ENCODE peak calls at places on chromosomes 6 and 20, in nine cellular contexts. A, P, N, C, H, K, D, W and E are unnamed samples.
A peak's percentile ranks its signal among the peaks of the same experiment; 100 is the strongest.

GRCh38 chr6:2797564-2798014 is 32.4 kb downstream of the WRNIP1 start:
- DNase-seq in A (no peak), N (no peak), C (no peak), W (peak; percentile 87), P (no peak), D (no peak), H (peak; percentile 83), K (no peak), E (no peak)

GRCh38 chr6:147161974-147162495 is 42.2 kb upstream of the STXBP5 start:
- DNase-seq in N (no peak), A (peak; percentile 77), W (no peak), D (no peak), C (peak; percentile 81), P (no peak), H (no peak), K (no peak), E (no peak)

GRCh38 chr6:27617700-27618689 is 145.1 kb upstream of the ZNF184 start:
- DNase-seq in A (peak; percentile 61), W (no peak), D (no peak), N (no peak), C (peak; percentile 70), P (no peak), K (no peak), H (no peak), E (no peak)

GRCh38 chr6:157106487-157106886 is 216.8 kb downstream of the TMEM242 start:
- DNase-seq in K (no peak), A (peak; percentile 72), P (no peak), D (no peak), N (no peak), C (no peak), H (no peak), W (no peak), E (no peak)

GRCh38 chr6:112007805-112008204 is 46.1 kb upstream of the CCN6 start:
- DNase-seq in H (no peak), N (no peak), P (peak; percentile 60), C (peak; percentile 42), D (no peak), K (no peak), A (peak; percentile 53), W (no peak), E (no peak)

GRCh38 chr20:4151991-4152695 is 136.8 kb upstream of the RNF24 start:
- DNase-seq in C (peak; percentile 37), P (peak; percentile 48), K (no peak), D (no peak), N (no peak), H (no peak), W (no peak), A (peak; percentile 88), E (no peak)

GRCh38 chr6:135832186-135832585 is 19.3 kb upstream of the PDE7B start:
- DNase-seq in C (no peak), K (no peak), N (no peak), D (no peak), P (no peak), W (no peak), A (no peak), H (no peak), E (no peak)

GRCh38 chr6:92826633-92827032 is 592.7 kb downstream of the EPHA7 start:
- DNase-seq in N (no peak), W (no peak), H (no peak), K (no peak), A (no peak), C (no peak), D (no peak), P (no peak), E (no peak)

GRCh38 chr6:35320031-35320410 is 22.3 kb upstream of the PPARD start:
- DNase-seq in A (no peak), P (no peak), H (no peak), K (no peak), D (no peak), C (no peak), N (peak; percentile 9), W (no peak), E (no peak)

GRCh38 chr6:35318845-35319220 is 21.2 kb downstream of the DEF6 start:
- DNase-seq in D (no peak), H (no peak), K (no peak), P (no peak), W (no peak), A (no peak), C (no peak), N (no peak), E (no peak)

GRCh38 chr6:35318200-35318844 is 20.7 kb downstream of the DEF6 start:
- DNase-seq in C (peak; percentile 84), A (peak; percentile 82), N (peak; percentile 99), D (no peak), P (peak; percentile 77), W (peak; percentile 78), H (peak; percentile 89), K (peak; percentile 80), E (no peak)

GRCh38 chr6:35319346-35320030 is 21.9 kb downstream of the DEF6 start:
- DNase-seq in A (no peak), D (no peak), C (no peak), N (peak; percentile 10), K (no peak), W (no peak), H (no peak), P (no peak), E (no peak)

DNA sequence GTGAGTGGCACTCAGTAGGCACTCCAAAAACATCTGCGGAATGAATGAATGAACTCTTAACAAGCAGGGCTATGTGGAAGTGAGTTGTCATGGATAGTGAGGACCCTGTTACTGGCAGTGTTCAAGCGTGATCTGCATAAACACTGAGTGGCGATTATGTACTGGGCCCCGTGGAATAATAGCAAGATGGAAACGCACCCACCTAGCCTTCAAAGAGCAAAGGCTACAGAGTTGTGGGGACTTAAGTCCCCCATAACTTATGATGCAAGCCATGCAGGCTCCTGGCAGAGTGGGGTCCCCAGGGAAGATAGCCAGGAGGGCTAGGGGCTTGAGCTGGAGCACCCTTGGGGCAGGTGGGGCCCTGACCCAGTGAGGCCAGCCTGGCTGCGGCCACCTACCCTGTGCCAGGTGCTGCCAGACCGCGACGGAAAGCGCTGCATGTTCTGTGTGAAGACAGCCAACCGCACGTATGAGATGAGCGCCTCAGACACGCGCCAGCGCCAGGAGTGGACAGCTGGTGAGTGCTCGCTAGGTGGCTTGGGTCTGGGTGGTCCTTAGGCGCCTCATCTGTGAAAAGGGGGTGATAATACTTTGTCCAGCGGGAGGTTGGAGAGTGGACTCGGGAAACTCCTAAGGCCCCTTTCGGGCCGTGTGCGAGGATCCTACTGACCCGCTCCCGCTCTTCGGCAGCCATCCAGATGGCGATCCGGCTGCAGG is 20.0 kb downstream of the DEF6 start:
- DNase-seq in K (no peak), C (no peak), D (no peak), A (no peak), N (no peak), W (no peak), H (peak; percentile 44), P (no peak), E (no peak)
- TF ChIP-seq CTCF in K (no peak), C (no peak), D (no peak), A (no peak), N (no peak), W (no peak), H (no peak), P (no peak), E (peak; percentile 9)

GRCh38 chr6:167759206-167759605 is 67.5 kb upstream of the AFDN start:
- DNase-seq in C (no peak), W (no peak), P (no peak), D (no peak), H (no peak), N (no peak), K (no peak), A (no peak), E (no peak)

GRCh38 chr6:167759912-167760311 is 66.8 kb upstream of the AFDN start:
- DNase-seq in D (no peak), A (no peak), C (no peak), W (no peak), H (no peak), K (no peak), P (no peak), N (no peak), E (no peak)

GRCh38 chr6:167761794-167762258 is 64.9 kb upstream of the AFDN start:
- DNase-seq in D (no peak), H (no peak), A (no peak), W (no peak), K (no peak), P (no peak), N (no peak), C (peak; percentile 16), E (no peak)

GRCh38 chr6:167762259-167762962 is 64.3 kb upstream of the AFDN start:
- DNase-seq in K (no peak), W (no peak), D (no peak), A (no peak), C (peak; percentile 55), P (no peak), H (peak; percentile 36), N (no peak), E (no peak)

DNA sequence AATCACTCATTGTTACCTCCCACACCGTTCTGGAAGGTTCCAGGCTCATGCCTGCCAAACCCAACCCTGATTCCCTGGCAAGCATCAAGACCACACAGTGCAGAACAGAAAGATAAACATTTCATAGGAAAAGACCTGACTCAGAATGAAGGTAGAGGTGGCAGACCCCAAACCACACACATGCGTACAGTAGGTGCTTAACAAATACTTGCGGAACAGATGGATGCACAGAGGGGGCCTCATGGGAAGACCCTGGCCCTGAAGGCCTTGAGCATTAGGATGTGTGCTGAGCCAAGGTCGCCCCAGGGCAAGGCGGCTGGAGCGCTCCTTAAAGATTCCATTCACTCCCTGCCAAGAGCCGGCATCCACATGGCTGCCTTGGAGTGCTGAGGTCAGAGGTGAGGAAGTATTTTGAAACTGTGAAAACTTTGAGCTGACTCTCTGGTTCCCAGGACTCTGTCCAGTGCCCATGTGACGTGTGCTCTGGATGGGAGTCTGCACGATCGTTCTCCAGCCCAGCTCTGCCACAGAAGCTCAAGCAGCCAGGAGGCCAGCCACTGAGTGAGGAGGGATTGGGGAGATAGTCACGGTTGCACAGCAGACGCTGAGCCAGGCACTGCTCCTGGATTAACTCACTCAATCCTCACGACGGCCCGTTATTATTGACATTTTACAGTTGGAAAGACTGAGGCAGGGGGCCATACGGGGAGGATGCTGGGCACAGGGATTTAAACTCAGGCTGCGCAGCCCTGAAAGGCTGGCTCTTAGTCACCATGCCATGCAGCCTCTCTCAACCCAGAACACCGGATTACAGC is 65.5 kb upstream of the AFDN start:
- DNase-seq in H (peak; percentile 36), N (no peak), W (peak; percentile 23), C (peak; percentile 98), P (peak; percentile 59), K (peak; percentile 53), D (peak; percentile 67), A (peak; percentile 40), E (no peak)
- H3K36me3 ChIP-seq in H (no peaks in the 10 kb centered on the region), N (no peaks in the 10 kb centered on the region), W (no peaks in the 10 kb centered on the region), C (no peaks in the 10 kb centered on the region), P (no peaks in the 10 kb centered on the region), K (no peaks in the 10 kb centered on the region), D (no peaks in the 10 kb centered on the region), A (no peaks in the 10 kb centered on the region), E (no peaks in the 10 kb centered on the region)

GRCh38 chr20:2109425-2110210 is 8.0 kb downstream of the STK35 start:
- DNase-seq in A (peak; percentile 21), W (no peak), H (peak; percentile 63), K (peak; percentile 72), P (no peak), N (no peak), C (peak; percentile 27), D (no peak), E (no peak)
- H3K4me3 ChIP-seq in A (no peak overlapping the region), W (no peak overlapping the region), H (no peak overlapping the region), K (no peak overlapping the region), P (no peak overlapping the region), N (no peak overlapping the region), C (no peak overlapping the region), D (no peak overlapping the region), E (no peak overlapping the region)

DNA sequence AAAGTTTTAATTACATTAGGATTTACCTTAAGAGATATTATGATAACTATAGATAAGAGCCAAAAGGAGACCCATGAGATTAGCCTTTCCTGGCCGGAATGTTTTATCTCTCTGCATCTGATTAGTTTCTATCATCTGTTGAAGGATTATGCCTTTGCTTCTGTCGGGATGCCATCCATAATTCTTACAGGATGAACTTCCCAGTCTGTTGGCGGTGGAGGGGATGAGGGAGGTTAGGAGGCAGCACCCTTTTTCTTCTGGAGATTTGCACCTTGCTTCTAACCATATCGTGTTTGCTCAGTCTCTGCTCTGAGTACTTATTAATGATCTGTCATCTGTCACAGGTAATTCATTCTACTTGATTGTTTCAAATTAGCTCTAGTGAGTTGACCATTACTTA is 292.1 kb downstream of the KHDC1L start:
- DNase-seq in K (no peak), P (no peak), N (no peak), H (no peak), D (no peak), W (no peak), A (no peak), C (no peak), E (no peak)
- TF ChIP-seq CTCF in K (no peak), P (no peak), N (no peak), H (no peak), D (no peak), W (no peak), A (no peak), C (no peak), E (no peak)